ENCODE peak calls at places on chromosomes 11 and 22, in four cellular contexts. H is WTC11, V is K562, S is GM12878. O is an unnamed sample.
A peak's percentile ranks its signal among the peaks of the same experiment; 100 is the strongest.

GRCh38 chr22:18929459-18929858 is 6.6 kb downstream of the PRODH start:
- DNase-seq in H (no peak), V (no peak), S (no peak), O (no peak)

GRCh38 chr22:19566599-19567382 is 42.6 kb upstream of the CLDN5 start:
- DNase-seq in H (no peak), V (peak; percentile 59), S (no peak), O (no peak)

GRCh38 chr11:100872951-100873350 is 185.9 kb downstream of the ARHGAP42 start:
- DNase-seq in H (no peak), V (no peak), S (no peak), O (no peak)

GRCh38 chr11:29780756-29781155 is 236.1 kb downstream of the KCNA4 start:
- DNase-seq in H (no peak), V (no peak), S (no peak), O (no peak)

GRCh38 chr22:19036523-19037273 is 85.5 kb downstream of the DGCR2 start:
- DNase-seq in H (peak; percentile 42), V (no peak), S (no peak), O (no peak)

GRCh38 chr22:18110194-18110943 is at the start of gene TUBA8:
- DNase-seq in H (peak; percentile 66), V (no peak), S (no peak), O (no peak)

GRCh38 chr11:125141178-125141577 is 23.4 kb upstream of the PKNOX2 start:
- DNase-seq in H (no peak), V (no peak), S (no peak), O (no peak)

GRCh38 chr22:25774575-25775026 is 32.6 kb downstream of the MYO18B start:
- DNase-seq in H (peak; percentile 80), V (no peak), S (no peak), O (no peak)

GRCh38 chr11:2325719-2326118 is 23.9 kb downstream of the TSPAN32 start:
- DNase-seq in H (no peak), V (no peak), S (no peak), O (no peak)

GRCh38 chr11:103806130-103806900 is 230.1 kb upstream of the DDI1 start:
- DNase-seq in H (no peak), V (no peak), S (no peak), O (no peak)

GRCh38 chr11:116972692-116973091 is 125.5 kb downstream of the SIK3 start:
- DNase-seq in H (no peak), V (no peak), S (no peak), O (no peak)

GRCh38 chr22:37290737-37291136 is 8.4 kb downstream of the CYTH4 start:
- DNase-seq in H (no peak), V (no peak), S (no peak), O (no peak)

GRCh38 chr11:2363816-2364370 is 13.2 kb upstream of the CD81 start:
- DNase-seq in H (no peak), V (no peak), S (no peak), O (no peak)

GRCh38 chr11:72576196-72576595 is 98.0 kb downstream of the PDE2A start:
- DNase-seq in H (no peak), V (no peak), S (no peak), O (no peak)

GRCh38 chr22:29205598-29206371 is at the start of gene EMID1:
- DNase-seq in H (peak; percentile 58), V (peak; percentile 89), S (no peak), O (no peak)

GRCh38 chr11:120280566-120281160 is 40.7 kb downstream of the POU2F3 start:
- DNase-seq in H (no peak), V (peak; percentile 63), S (no peak), O (peak; percentile 51)

GRCh38 chr11:77267910-77268309 is 33.6 kb downstream of the GDPD4 start:
- DNase-seq in H (no peak), V (no peak), S (no peak), O (no peak)

GRCh38 chr22:50727678-50728522 is 10.1 kb upstream of the ACR start:
- DNase-seq in H (no peak), V (no peak), S (no peak), O (no peak)

GRCh38 chr11:88886796-88887195 is 179.0 kb downstream of the GRM5 start:
- DNase-seq in H (peak; percentile 57), V (peak; percentile 6), S (peak; percentile 11), O (peak; percentile 40)

GRCh38 chr22:30890689-30891442 is 77.7 kb downstream of the MORC2 start:
- DNase-seq in H (peak; percentile 76), V (peak; percentile 43), S (no peak), O (no peak)

GRCh38 chr11:82465481-82465880 is 268.2 kb downstream of the FAM181B start:
- DNase-seq in H (no peak), V (no peak), S (no peak), O (no peak)

GRCh38 chr11:74673956-74674355 is 57.3 kb downstream of the CHRDL2 start:
- DNase-seq in H (no peak), V (no peak), S (no peak), O (no peak)

GRCh38 chr22:43289551-43289963 is 53.6 kb downstream of the SCUBE1 start:
- DNase-seq in H (no peak), V (no peak), S (no peak), O (no peak)

GRCh38 chr22:42399315-42400271 is 32.6 kb downstream of the NFAM1 start:
- DNase-seq in H (peak; percentile 45), V (peak; percentile 42), S (no peak), O (no peak)

GRCh38 chr11:45674481-45675190 is 9.2 kb upstream of the CHST1 start:
- DNase-seq in H (no peak), V (no peak), S (no peak), O (no peak)

GRCh38 chr22:35496768-35497312 is 43.8 kb upstream of the RASD2 start:
- DNase-seq in H (no peak), V (no peak), S (no peak), O (no peak)

GRCh38 chr11:47391077-47391583 is 12.8 kb upstream of the SPI1 start:
- DNase-seq in H (no peak), V (no peak), S (no peak), O (no peak)

GRCh38 chr11:22390283-22390655 is 52.1 kb downstream of the SLC17A6 start:
- DNase-seq in H (no peak), V (no peak), S (no peak), O (no peak)

GRCh38 chr11:10588904-10589303 is 20.4 kb upstream of the LYVE1 start:
- DNase-seq in H (no peak), V (peak; percentile 20), S (no peak), O (no peak)

GRCh38 chr22:45548991-45549736 is 46.5 kb downstream of the FBLN1 start:
- DNase-seq in H (no peak), V (peak; percentile 40), S (no peak), O (no peak)

GRCh38 chr11:134154441-134154840 is 69.3 kb downstream of the NCAPD3 start:
- DNase-seq in H (no peak), V (no peak), S (no peak), O (no peak)

GRCh38 chr11:69400769-69401590 is 80.5 kb upstream of the LINC01488 start:
- DNase-seq in H (no peak), V (no peak), S (no peak), O (no peak)

GRCh38 chr22:47351836-47352579 is 589.6 kb downstream of the TBC1D22A start:
- DNase-seq in H (no peak), V (no peak), S (no peak), O (no peak)

GRCh38 chr11:65652511-65653228 is 10.0 kb downstream of the RELA start:
- DNase-seq in H (peak; percentile 90), V (peak; percentile 98), S (peak; percentile 80), O (peak; percentile 86)

GRCh38 chr11:8102965-8103364 is 22.0 kb downstream of the TUB start:
- DNase-seq in H (no peak), V (no peak), S (no peak), O (no peak)
- TF ChIP-seq CREM in H (no peak), V (no peak), S (no peak), O (no peak)

GRCh38 chr11:35288817-35289541 is 130.4 kb downstream of the SLC1A2 start:
- DNase-seq in H (no peak), V (no peak), S (no peak), O (no peak)
- TF ChIP-seq CREM in H (no peak), V (no peak), S (no peak), O (no peak)

GRCh38 chr11:108703916-108704315 is 39.0 kb downstream of the DDX10 start:
- DNase-seq in H (no peak), V (no peak), S (no peak), O (no peak)

GRCh38 chr11:108693852-108694251 is 29.0 kb downstream of the DDX10 start:
- DNase-seq in H (no peak), V (no peak), S (no peak), O (no peak)

GRCh38 chr11:108698844-108699642 is 34.2 kb downstream of the DDX10 start:
- DNase-seq in H (no peak), V (no peak), S (peak; percentile 45), O (no peak)

DNA sequence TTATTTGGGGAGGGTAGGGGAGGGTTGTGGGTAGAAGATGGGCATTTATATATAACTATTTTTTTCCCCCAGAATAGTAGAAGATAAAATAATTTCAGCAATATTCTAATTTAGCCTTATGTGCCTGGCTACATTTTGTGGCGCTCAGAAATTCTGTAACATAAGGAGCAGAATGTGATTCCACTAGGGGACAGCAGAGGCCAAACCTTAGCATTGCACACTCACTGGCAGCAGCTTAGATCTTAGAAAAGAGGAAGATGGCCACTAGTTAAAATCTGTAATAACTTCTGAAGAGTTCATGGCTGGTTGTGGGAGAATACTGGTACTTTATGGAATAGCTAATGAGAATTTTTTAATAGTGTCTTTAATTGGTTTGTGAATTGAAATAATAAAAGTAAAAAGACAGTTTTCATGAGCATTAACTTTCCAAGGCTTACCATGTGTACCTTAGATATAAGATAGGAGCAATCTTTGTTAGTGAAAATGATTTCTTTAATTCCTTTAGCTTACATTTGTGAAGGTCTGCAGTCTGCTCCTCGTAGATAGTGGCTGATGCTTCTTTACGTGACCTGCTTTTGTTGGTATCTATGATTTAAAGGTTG is 33.1 kb downstream of the DDX10 start:
- DNase-seq in H (peak; percentile 27), V (peak; percentile 20), S (peak; percentile 49), O (peak; percentile 54)
- TF ChIP-seq CREM in H (no peak), V (no peak), S (no peak), O (no peak)

GRCh38 chr11:113907681-113908080 is 3.1 kb downstream of the HTR3B start:
- DNase-seq in H (no peak), V (no peak), S (no peak), O (no peak)
- TF ChIP-seq CREM in H (no peak), V (no peak), S (no peak), O (no peak)

GRCh38 chr11:16873289-16873688 is 134.8 kb downstream of the C11orf58 start:
- DNase-seq in H (no peak), V (no peak), S (no peak), O (no peak)
- TF ChIP-seq CREM in H (no peak), V (no peak), S (no peak), O (no peak)

GRCh38 chr22:44385781-44386180 is 73.0 kb upstream of the SHISAL1 start:
- DNase-seq in H (no peak), V (no peak), S (no peak), O (no peak)

GRCh38 chr22:44386386-44387035 is 73.8 kb upstream of the SHISAL1 start:
- DNase-seq in H (no peak), V (no peak), S (no peak), O (no peak)

GRCh38 chr22:44383652-44384562 is 71.2 kb upstream of the SHISAL1 start:
- DNase-seq in H (no peak), V (no peak), S (no peak), O (no peak)

GRCh38 chr22:44384563-44384940 is 71.8 kb upstream of the SHISAL1 start:
- DNase-seq in H (no peak), V (no peak), S (no peak), O (no peak)

GRCh38 chr22:44384981-44385610 is 72.3 kb upstream of the SHISAL1 start:
- DNase-seq in H (no peak), V (no peak), S (no peak), O (no peak)
- TF ChIP-seq CREM in H (no peak), V (no peak), S (no peak), O (no peak)

O was measured in HepG2.